ENCODE peak calls at places on chromosome 5, in nine cellular contexts. One of them, this sample, is unnamed. For H3K4me1, the result is how much of the 10 kb centered on the place peaks cover.

GRCh38 chr5:160477266-160477970 is 55.8 kb downstream of the PTTG1 start:
- DNase-seq in DND-41: no peak
- DNase-seq in GM23248: no peak
- DNase-seq in thyroid gland: no peak
- DNase-seq in tibial artery: no peak
- DNase-seq in PC-3: no peak
- DNase-seq in fibroblast of lung: no peak
- DNase-seq in stomach: no peak
- DNase-seq in A673: no peak
- DNase-seq in this sample: no peak

GRCh38 chr5:89722538-89722937 is 687.0 kb downstream of the CETN3 start:
- DNase-seq in fibroblast of lung: no peak
- DNase-seq in stomach: no peak
- DNase-seq in GM23248: no peak
- DNase-seq in A673: no peak
- DNase-seq in thyroid gland: no peak
- DNase-seq in DND-41: no peak
- DNase-seq in PC-3: no peak
- DNase-seq in tibial artery: no peak
- DNase-seq in this sample: no peak

GRCh38 chr5:142863856-142864255 is 93.7 kb downstream of the ARHGAP26 start:
- DNase-seq in tibial artery: no peak
- DNase-seq in stomach: no peak
- DNase-seq in DND-41: no peak
- DNase-seq in GM23248: no peak
- DNase-seq in PC-3: no peak
- DNase-seq in fibroblast of lung: no peak
- DNase-seq in A673: no peak
- DNase-seq in thyroid gland: no peak
- DNase-seq in this sample: no peak

GRCh38 chr5:1038417-1039209 is 30.0 kb downstream of the NKD2 start:
- DNase-seq in A673: peak
- DNase-seq in stomach: no peak
- DNase-seq in thyroid gland: no peak
- DNase-seq in fibroblast of lung: no peak
- DNase-seq in tibial artery: no peak
- DNase-seq in DND-41: no peak
- DNase-seq in PC-3: no peak
- DNase-seq in GM23248: no peak
- DNase-seq in this sample: no peak

GRCh38 chr5:176178789-176179188 is 59.4 kb upstream of the SIMC1 start:
- DNase-seq in GM23248: no peak
- DNase-seq in DND-41: no peak
- DNase-seq in A673: no peak
- DNase-seq in fibroblast of lung: no peak
- DNase-seq in thyroid gland: no peak
- DNase-seq in tibial artery: no peak
- DNase-seq in PC-3: no peak
- DNase-seq in stomach: no peak
- DNase-seq in this sample: no peak

GRCh38 chr5:176438959-176439757 is 9.0 kb upstream of the FAF2 start:
- DNase-seq in A673: no peak
- DNase-seq in DND-41: no peak
- DNase-seq in tibial artery: no peak
- DNase-seq in stomach: no peak
- DNase-seq in thyroid gland: no peak
- DNase-seq in GM23248: peak
- DNase-seq in fibroblast of lung: peak
- DNase-seq in PC-3: peak
- DNase-seq in this sample: no peak

GRCh38 chr5:125235995-125236394 is 489.6 kb upstream of the ZNF608 start:
- DNase-seq in DND-41: no peak
- DNase-seq in stomach: no peak
- DNase-seq in thyroid gland: no peak
- DNase-seq in PC-3: no peak
- DNase-seq in fibroblast of lung: no peak
- DNase-seq in GM23248: no peak
- DNase-seq in A673: no peak
- DNase-seq in tibial artery: no peak
- DNase-seq in this sample: no peak

GRCh38 chr5:57455511-57455910 is 27.1 kb downstream of the ACTBL2 start:
- DNase-seq in thyroid gland: no peak
- DNase-seq in GM23248: no peak
- DNase-seq in tibial artery: no peak
- DNase-seq in PC-3: no peak
- DNase-seq in DND-41: no peak
- DNase-seq in A673: no peak
- DNase-seq in stomach: no peak
- DNase-seq in fibroblast of lung: no peak
- DNase-seq in this sample: no peak

GRCh38 chr5:179186801-179187200 is 126.6 kb downstream of the ZNF354C start:
- DNase-seq in fibroblast of lung: no peak
- DNase-seq in tibial artery: no peak
- DNase-seq in PC-3: no peak
- DNase-seq in stomach: no peak
- DNase-seq in GM23248: no peak
- DNase-seq in DND-41: no peak
- DNase-seq in A673: no peak
- DNase-seq in thyroid gland: no peak
- DNase-seq in this sample: no peak

GRCh38 chr5:55223219-55223987 is 3.7 kb downstream of the MCIDAS start:
- DNase-seq in stomach: no peak
- DNase-seq in tibial artery: no peak
- DNase-seq in thyroid gland: no peak
- DNase-seq in fibroblast of lung: no peak
- DNase-seq in A673: no peak
- DNase-seq in DND-41: no peak
- DNase-seq in PC-3: no peak
- DNase-seq in GM23248: no peak
- DNase-seq in this sample: no peak

GRCh38 chr5:68518286-68518685 is 302.7 kb downstream of the PIK3R1 start:
- DNase-seq in PC-3: no peak
- DNase-seq in GM23248: no peak
- DNase-seq in tibial artery: no peak
- DNase-seq in thyroid gland: no peak
- DNase-seq in A673: no peak
- DNase-seq in fibroblast of lung: no peak
- DNase-seq in stomach: no peak
- DNase-seq in DND-41: no peak
- DNase-seq in this sample: no peak

GRCh38 chr5:71757590-71758543 is 38.8 kb downstream of the CARTPT start:
- DNase-seq in PC-3: peak
- DNase-seq in stomach: peak
- DNase-seq in A673: peak
- DNase-seq in thyroid gland: peak
- DNase-seq in tibial artery: peak
- DNase-seq in GM23248: peak
- DNase-seq in fibroblast of lung: peak
- DNase-seq in DND-41: peak
- DNase-seq in this sample: peak

GRCh38 chr5:134111741-134112647 is 2.5 kb upstream of the TCF7 start:
- DNase-seq in GM23248: peak
- DNase-seq in stomach: no peak
- DNase-seq in DND-41: no peak
- DNase-seq in A673: no peak
- DNase-seq in thyroid gland: peak
- DNase-seq in PC-3: no peak
- DNase-seq in fibroblast of lung: no peak
- DNase-seq in tibial artery: no peak
- DNase-seq in this sample: no peak

GRCh38 chr5:181167814-181168488 is 20.6 kb downstream of the OR2V2 start:
- DNase-seq in PC-3: peak
- DNase-seq in tibial artery: no peak
- DNase-seq in fibroblast of lung: no peak
- DNase-seq in DND-41: peak
- DNase-seq in stomach: no peak
- DNase-seq in thyroid gland: no peak
- DNase-seq in GM23248: peak
- DNase-seq in A673: peak
- DNase-seq in this sample: no peak
- H3K4me3 ChIP-seq in PC-3: peak
- H3K4me3 ChIP-seq in tibial artery: no peak
- H3K4me3 ChIP-seq in fibroblast of lung: no peak
- H3K4me3 ChIP-seq in DND-41: no peak
- H3K4me3 ChIP-seq in stomach: no peak
- H3K4me3 ChIP-seq in thyroid gland: no peak
- H3K4me3 ChIP-seq in GM23248: no peak
- H3K4me3 ChIP-seq in A673: no peak
- H3K4me3 ChIP-seq in this sample: no peak

DNA sequence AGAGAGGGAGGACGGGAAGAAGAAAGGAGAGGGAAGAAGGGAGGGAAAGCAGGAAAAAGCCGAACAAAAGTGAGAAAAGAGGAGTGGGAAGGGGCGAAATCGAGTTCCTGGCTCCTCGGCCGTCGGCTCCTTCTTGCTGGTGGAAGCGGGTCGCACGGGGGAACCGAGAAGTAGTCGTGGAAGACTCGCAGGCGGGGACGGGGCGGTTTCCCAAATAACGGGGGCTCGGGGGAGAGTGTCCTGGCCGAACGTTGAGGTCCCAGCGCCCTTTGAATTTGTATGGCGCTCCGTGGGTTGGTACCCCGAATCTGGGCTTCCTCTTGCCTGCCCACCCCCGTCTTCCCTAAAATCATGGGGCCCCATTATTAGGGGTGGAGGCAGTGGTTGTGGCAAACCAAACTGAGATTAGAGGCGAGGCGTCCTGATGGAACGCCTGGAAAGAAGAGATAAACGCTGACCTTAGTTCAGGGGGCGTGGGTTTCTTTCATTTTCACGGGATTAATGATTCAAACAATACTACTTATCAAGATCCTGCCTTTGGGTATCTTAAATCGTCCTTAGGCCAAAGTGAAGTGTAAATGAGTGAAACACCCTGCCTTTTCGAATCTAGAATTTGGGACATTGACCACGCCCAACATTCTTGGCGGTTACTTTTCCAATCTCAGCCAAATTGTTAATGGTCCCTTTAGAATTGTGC is 859 bp upstream of the UBTD2 start:
- DNase-seq in fibroblast of lung: no peak
- DNase-seq in thyroid gland: no peak
- DNase-seq in stomach: no peak
- DNase-seq in tibial artery: peak
- DNase-seq in A673: no peak
- DNase-seq in DND-41: no peak
- DNase-seq in GM23248: peak
- DNase-seq in PC-3: peak
- DNase-seq in this sample: no peak
- H3K4me1 ChIP-seq in fibroblast of lung: under half
- H3K4me1 ChIP-seq in thyroid gland: under half
- H3K4me1 ChIP-seq in stomach: under half
- H3K4me1 ChIP-seq in tibial artery: under half
- H3K4me1 ChIP-seq in A673: under half
- H3K4me1 ChIP-seq in DND-41: under half
- H3K4me1 ChIP-seq in GM23248: under half
- H3K4me1 ChIP-seq in PC-3: under half
- H3K4me1 ChIP-seq in this sample: under half

DNA sequence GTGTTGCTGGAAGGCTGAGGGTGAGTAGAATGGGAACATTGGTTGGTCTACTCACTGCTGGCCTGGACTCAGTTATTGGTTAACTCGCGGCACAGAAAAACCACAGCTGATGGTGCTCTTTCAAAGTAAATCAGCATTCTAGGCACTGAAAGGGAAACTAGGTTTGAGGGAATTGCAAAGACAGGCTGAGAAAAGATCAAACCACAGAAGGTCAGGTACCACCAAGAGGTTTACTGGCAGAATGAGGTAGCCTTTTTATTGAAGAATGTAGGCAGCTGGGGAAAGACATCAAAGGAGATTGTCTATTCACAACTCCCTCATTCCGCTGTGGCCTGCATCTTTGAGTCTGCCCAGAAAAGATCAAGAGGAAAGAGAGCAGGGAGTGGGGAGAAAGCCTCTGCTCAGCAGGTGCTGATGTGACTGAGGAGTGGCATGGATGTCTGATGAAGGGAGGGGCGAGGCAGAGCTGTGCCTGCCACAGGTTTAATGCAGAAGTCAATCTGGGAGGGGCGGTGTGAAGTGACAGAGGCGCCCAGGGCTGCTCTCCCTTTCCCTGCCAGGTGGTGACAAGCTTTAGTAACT is 255.5 kb downstream of the MAN2A1 start:
- DNase-seq in PC-3: no peak
- DNase-seq in A673: no peak
- DNase-seq in stomach: no peak
- DNase-seq in GM23248: no peak
- DNase-seq in DND-41: peak
- DNase-seq in fibroblast of lung: no peak
- DNase-seq in thyroid gland: no peak
- DNase-seq in tibial artery: no peak
- DNase-seq in this sample: no peak
- H3K27ac ChIP-seq in PC-3: no peak
- H3K27ac ChIP-seq in A673: no peak
- H3K27ac ChIP-seq in stomach: no peak
- H3K27ac ChIP-seq in GM23248: no peak
- H3K27ac ChIP-seq in DND-41: peak
- H3K27ac ChIP-seq in fibroblast of lung: no peak
- H3K27ac ChIP-seq in thyroid gland: no peak
- H3K27ac ChIP-seq in tibial artery: no peak
- H3K27ac ChIP-seq in this sample: no peak

DNA sequence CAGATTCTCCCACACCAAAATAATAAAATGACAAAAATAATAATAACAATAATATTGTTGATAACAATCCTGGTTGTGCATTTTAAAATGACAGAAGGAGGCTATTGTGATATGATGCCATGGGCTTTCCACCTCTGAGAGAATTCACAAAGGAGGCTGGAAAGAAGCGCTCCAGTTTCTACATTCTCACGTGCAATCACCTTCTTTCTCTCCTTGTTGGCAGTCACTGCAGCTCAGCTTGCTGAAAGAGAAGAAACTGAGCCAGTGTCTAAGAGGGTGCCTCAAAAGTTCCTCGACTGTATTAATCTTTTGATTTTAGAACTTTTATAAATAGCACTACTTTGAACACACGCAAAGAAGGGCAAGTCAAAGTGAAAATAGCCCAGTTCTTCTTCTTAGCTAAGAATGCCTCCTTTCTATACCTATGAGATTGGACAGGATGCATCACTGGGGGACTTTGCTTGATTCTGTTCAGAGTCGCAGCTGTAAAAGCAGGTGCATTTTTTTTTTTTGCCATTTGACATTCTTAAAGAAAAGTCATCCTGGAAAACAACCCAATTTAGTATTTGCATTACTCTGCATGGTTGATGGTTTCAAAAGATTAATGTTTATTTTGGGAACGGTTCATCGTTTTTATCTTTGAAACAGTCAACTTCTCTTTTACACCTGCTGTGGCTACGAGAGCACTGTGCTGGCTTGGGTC is 12.4 kb upstream of the SUB1 start:
- DNase-seq in GM23248: no peak
- DNase-seq in A673: no peak
- DNase-seq in stomach: no peak
- DNase-seq in fibroblast of lung: no peak
- DNase-seq in DND-41: no peak
- DNase-seq in thyroid gland: no peak
- DNase-seq in PC-3: no peak
- DNase-seq in tibial artery: no peak
- DNase-seq in this sample: no peak
- H3K4me3 ChIP-seq in GM23248: no peak
- H3K4me3 ChIP-seq in A673: no peak
- H3K4me3 ChIP-seq in stomach: no peak
- H3K4me3 ChIP-seq in fibroblast of lung: no peak
- H3K4me3 ChIP-seq in DND-41: no peak
- H3K4me3 ChIP-seq in thyroid gland: no peak
- H3K4me3 ChIP-seq in PC-3: no peak
- H3K4me3 ChIP-seq in tibial artery: no peak
- H3K4me3 ChIP-seq in this sample: no peak

GRCh38 chr5:78522476-78523105 is 126.0 kb downstream of the LHFPL2 start:
- DNase-seq in DND-41: no peak
- DNase-seq in PC-3: no peak
- DNase-seq in GM23248: no peak
- DNase-seq in stomach: no peak
- DNase-seq in thyroid gland: no peak
- DNase-seq in tibial artery: no peak
- DNase-seq in A673: no peak
- DNase-seq in fibroblast of lung: no peak
- DNase-seq in this sample: no peak
- H3K4me1 ChIP-seq in DND-41: under half
- H3K4me1 ChIP-seq in PC-3: under half
- H3K4me1 ChIP-seq in GM23248: under half
- H3K4me1 ChIP-seq in stomach: under half
- H3K4me1 ChIP-seq in thyroid gland: under half
- H3K4me1 ChIP-seq in tibial artery: under half
- H3K4me1 ChIP-seq in A673: under half
- H3K4me1 ChIP-seq in fibroblast of lung: under half
- H3K4me1 ChIP-seq in this sample: under half

This sample was measured in CD8-positive, alpha-beta memory T cell.